ENCODE peak calls at places on chromosomes 11 and 22, in seven cellular contexts. One of them, this sample, is unnamed.

GRCh38 chr11:69131644-69132300 is 24.0 kb upstream of the SMIM38 start:
- DNase-seq in dermis blood vessel endothelial cell: peak; percentile 87
- DNase-seq in DND-41: no peak
- DNase-seq in activated CD4-positive, alpha-beta T cell treated with anti-CD3 and anti-CD28 coated beads, Interleukin-2, amount 50 U/mL, for 24 hours: no peak
- DNase-seq in GM12865: peak; percentile 21
- DNase-seq in retina: peak; percentile 75
- DNase-seq in HTR-8/SVneo: peak; percentile 86
- DNase-seq in this sample: peak; percentile 88

GRCh38 chr22:43925433-43926348 is 2.1 kb downstream of the PNPLA3 start:
- DNase-seq in GM12865: no peak
- DNase-seq in DND-41: no peak
- DNase-seq in dermis blood vessel endothelial cell: no peak
- DNase-seq in retina: peak; percentile 62
- DNase-seq in HTR-8/SVneo: no peak
- DNase-seq in activated CD4-positive, alpha-beta T cell treated with anti-CD3 and anti-CD28 coated beads, Interleukin-2, amount 50 U/mL, for 24 hours: no peak
- DNase-seq in this sample: peak; percentile 65

GRCh38 chr22:24325105-24325757 is 54.6 kb downstream of the SPECC1L start:
- DNase-seq in HTR-8/SVneo: peak; percentile 59
- DNase-seq in retina: peak; percentile 3
- DNase-seq in DND-41: peak; percentile 57
- DNase-seq in dermis blood vessel endothelial cell: peak; percentile 92
- DNase-seq in activated CD4-positive, alpha-beta T cell treated with anti-CD3 and anti-CD28 coated beads, Interleukin-2, amount 50 U/mL, for 24 hours: peak; percentile 21
- DNase-seq in GM12865: peak; percentile 84
- DNase-seq in this sample: peak; percentile 78

GRCh38 chr22:30979932-30980331 is 10.9 kb downstream of the TUG1 start:
- DNase-seq in retina: no peak
- DNase-seq in HTR-8/SVneo: no peak
- DNase-seq in activated CD4-positive, alpha-beta T cell treated with anti-CD3 and anti-CD28 coated beads, Interleukin-2, amount 50 U/mL, for 24 hours: no peak
- DNase-seq in DND-41: no peak
- DNase-seq in dermis blood vessel endothelial cell: no peak
- DNase-seq in GM12865: peak; percentile 14
- DNase-seq in this sample: no peak

GRCh38 chr22:36510966-36511881 is 4.4 kb upstream of the FOXRED2 start:
- DNase-seq in activated CD4-positive, alpha-beta T cell treated with anti-CD3 and anti-CD28 coated beads, Interleukin-2, amount 50 U/mL, for 24 hours: no peak
- DNase-seq in DND-41: peak; percentile 43
- DNase-seq in GM12865: peak; percentile 60
- DNase-seq in HTR-8/SVneo: peak; percentile 40
- DNase-seq in retina: peak; percentile 52
- DNase-seq in dermis blood vessel endothelial cell: peak; percentile 72
- DNase-seq in this sample: peak; percentile 75

GRCh38 chr11:68050371-68050841 is 11.6 kb downstream of the TCIRG1 start:
- DNase-seq in DND-41: no peak
- DNase-seq in GM12865: no peak
- DNase-seq in activated CD4-positive, alpha-beta T cell treated with anti-CD3 and anti-CD28 coated beads, Interleukin-2, amount 50 U/mL, for 24 hours: no peak
- DNase-seq in HTR-8/SVneo: no peak
- DNase-seq in dermis blood vessel endothelial cell: no peak
- DNase-seq in retina: no peak
- DNase-seq in this sample: no peak

GRCh38 chr11:114307524-114308203 is 11.5 kb downstream of the NNMT start:
- DNase-seq in dermis blood vessel endothelial cell: peak; percentile 91
- DNase-seq in retina: no peak
- DNase-seq in GM12865: no peak
- DNase-seq in HTR-8/SVneo: peak; percentile 56
- DNase-seq in activated CD4-positive, alpha-beta T cell treated with anti-CD3 and anti-CD28 coated beads, Interleukin-2, amount 50 U/mL, for 24 hours: no peak
- DNase-seq in DND-41: no peak
- DNase-seq in this sample: peak; percentile 6

GRCh38 chr11:35236667-35237003 is 97.7 kb downstream of the CD44 start:
- DNase-seq in retina: no peak
- DNase-seq in GM12865: no peak
- DNase-seq in DND-41: no peak
- DNase-seq in HTR-8/SVneo: no peak
- DNase-seq in activated CD4-positive, alpha-beta T cell treated with anti-CD3 and anti-CD28 coated beads, Interleukin-2, amount 50 U/mL, for 24 hours: no peak
- DNase-seq in dermis blood vessel endothelial cell: peak; percentile 9
- DNase-seq in this sample: no peak

GRCh38 chr22:36971305-36971704 is 47.9 kb downstream of the TST start:
- DNase-seq in activated CD4-positive, alpha-beta T cell treated with anti-CD3 and anti-CD28 coated beads, Interleukin-2, amount 50 U/mL, for 24 hours: no peak
- DNase-seq in DND-41: no peak
- DNase-seq in dermis blood vessel endothelial cell: no peak
- DNase-seq in GM12865: no peak
- DNase-seq in retina: no peak
- DNase-seq in HTR-8/SVneo: no peak
- DNase-seq in this sample: no peak

GRCh38 chr11:119550330-119550729 is 127.4 kb upstream of the THY1 start:
- DNase-seq in dermis blood vessel endothelial cell: no peak
- DNase-seq in retina: no peak
- DNase-seq in DND-41: no peak
- DNase-seq in GM12865: no peak
- DNase-seq in activated CD4-positive, alpha-beta T cell treated with anti-CD3 and anti-CD28 coated beads, Interleukin-2, amount 50 U/mL, for 24 hours: no peak
- DNase-seq in HTR-8/SVneo: no peak
- DNase-seq in this sample: peak; percentile 19

GRCh38 chr11:60908803-60909202 is 2.4 kb upstream of the PRPF19 start:
- DNase-seq in activated CD4-positive, alpha-beta T cell treated with anti-CD3 and anti-CD28 coated beads, Interleukin-2, amount 50 U/mL, for 24 hours: no peak
- DNase-seq in dermis blood vessel endothelial cell: no peak
- DNase-seq in GM12865: no peak
- DNase-seq in DND-41: no peak
- DNase-seq in HTR-8/SVneo: no peak
- DNase-seq in retina: no peak
- DNase-seq in this sample: no peak

GRCh38 chr11:123566852-123567251 is 87.6 kb downstream of the SCN3B start:
- DNase-seq in DND-41: no peak
- DNase-seq in retina: no peak
- DNase-seq in activated CD4-positive, alpha-beta T cell treated with anti-CD3 and anti-CD28 coated beads, Interleukin-2, amount 50 U/mL, for 24 hours: no peak
- DNase-seq in HTR-8/SVneo: no peak
- DNase-seq in GM12865: no peak
- DNase-seq in dermis blood vessel endothelial cell: no peak
- DNase-seq in this sample: no peak

GRCh38 chr11:133078591-133079179 is 453.6 kb downstream of the OPCML start:
- DNase-seq in activated CD4-positive, alpha-beta T cell treated with anti-CD3 and anti-CD28 coated beads, Interleukin-2, amount 50 U/mL, for 24 hours: no peak
- DNase-seq in dermis blood vessel endothelial cell: peak; percentile 69
- DNase-seq in HTR-8/SVneo: peak; percentile 21
- DNase-seq in retina: peak; percentile 83
- DNase-seq in DND-41: peak; percentile 51
- DNase-seq in GM12865: peak; percentile 58
- DNase-seq in this sample: peak; percentile 71

GRCh38 chr11:1073261-1073724 is 1.4 kb upstream of the MUC2 start:
- DNase-seq in retina: no peak
- DNase-seq in DND-41: no peak
- DNase-seq in activated CD4-positive, alpha-beta T cell treated with anti-CD3 and anti-CD28 coated beads, Interleukin-2, amount 50 U/mL, for 24 hours: no peak
- DNase-seq in dermis blood vessel endothelial cell: peak; percentile 78
- DNase-seq in HTR-8/SVneo: peak; percentile 61
- DNase-seq in GM12865: no peak
- DNase-seq in this sample: no peak

GRCh38 chr11:995058-995751 is 41.3 kb downstream of the MUC6 start:
- DNase-seq in activated CD4-positive, alpha-beta T cell treated with anti-CD3 and anti-CD28 coated beads, Interleukin-2, amount 50 U/mL, for 24 hours: no peak
- DNase-seq in GM12865: peak; percentile 35
- DNase-seq in DND-41: no peak
- DNase-seq in dermis blood vessel endothelial cell: no peak
- DNase-seq in retina: no peak
- DNase-seq in HTR-8/SVneo: no peak
- DNase-seq in this sample: no peak

GRCh38 chr22:25112538-25113253 is 87.0 kb upstream of the CRYBB3 start:
- DNase-seq in activated CD4-positive, alpha-beta T cell treated with anti-CD3 and anti-CD28 coated beads, Interleukin-2, amount 50 U/mL, for 24 hours: no peak
- DNase-seq in HTR-8/SVneo: no peak
- DNase-seq in dermis blood vessel endothelial cell: peak; percentile 25
- DNase-seq in retina: no peak
- DNase-seq in DND-41: no peak
- DNase-seq in GM12865: no peak
- DNase-seq in this sample: no peak

GRCh38 chr11:70415176-70415575 is 16.8 kb downstream of the CTTN start:
- DNase-seq in HTR-8/SVneo: no peak
- DNase-seq in activated CD4-positive, alpha-beta T cell treated with anti-CD3 and anti-CD28 coated beads, Interleukin-2, amount 50 U/mL, for 24 hours: no peak
- DNase-seq in GM12865: no peak
- DNase-seq in dermis blood vessel endothelial cell: no peak
- DNase-seq in retina: no peak
- DNase-seq in DND-41: no peak
- DNase-seq in this sample: no peak

GRCh38 chr11:95487391-95487790 is 256.4 kb upstream of the SESN3 start:
- DNase-seq in retina: no peak
- DNase-seq in GM12865: peak; percentile 91
- DNase-seq in HTR-8/SVneo: no peak
- DNase-seq in activated CD4-positive, alpha-beta T cell treated with anti-CD3 and anti-CD28 coated beads, Interleukin-2, amount 50 U/mL, for 24 hours: no peak
- DNase-seq in dermis blood vessel endothelial cell: no peak
- DNase-seq in DND-41: no peak
- DNase-seq in this sample: no peak

GRCh38 chr22:26617251-26618199 is at the start of gene CRYBB1:
- DNase-seq in GM12865: peak; percentile 21
- DNase-seq in activated CD4-positive, alpha-beta T cell treated with anti-CD3 and anti-CD28 coated beads, Interleukin-2, amount 50 U/mL, for 24 hours: no peak
- DNase-seq in dermis blood vessel endothelial cell: no peak
- DNase-seq in DND-41: no peak
- DNase-seq in HTR-8/SVneo: no peak
- DNase-seq in retina: no peak
- DNase-seq in this sample: no peak

GRCh38 chr22:44570476-44571445 is 72.7 kb upstream of the RTL6 start:
- DNase-seq in HTR-8/SVneo: no peak
- DNase-seq in retina: no peak
- DNase-seq in GM12865: no peak
- DNase-seq in DND-41: no peak
- DNase-seq in activated CD4-positive, alpha-beta T cell treated with anti-CD3 and anti-CD28 coated beads, Interleukin-2, amount 50 U/mL, for 24 hours: no peak
- DNase-seq in dermis blood vessel endothelial cell: no peak
- DNase-seq in this sample: no peak

GRCh38 chr11:14969922-14970323 is 2.2 kb downstream of the CALCA start:
- DNase-seq in activated CD4-positive, alpha-beta T cell treated with anti-CD3 and anti-CD28 coated beads, Interleukin-2, amount 50 U/mL, for 24 hours: peak; percentile 39
- DNase-seq in dermis blood vessel endothelial cell: peak; percentile 48
- DNase-seq in retina: peak; percentile 73
- DNase-seq in HTR-8/SVneo: no peak
- DNase-seq in GM12865: peak; percentile 48
- DNase-seq in DND-41: peak; percentile 47
- DNase-seq in this sample: peak; percentile 34